ENCODE peak calls at places on chromosomes 4 and X, in ten cellular contexts. One of them, this sample, is unnamed.

GRCh38 chrX:103552236-103552635 is 32.9 kb upstream of the RAB40A start:
- DNase-seq in stomach: no peak
- DNase-seq in esophagus squamous epithelium: no peak
- DNase-seq in colonic mucosa: no peak
- DNase-seq in HL-60: no peak
- DNase-seq in right lobe of liver: no peak
- DNase-seq in HepG2: peak; percentile 40
- DNase-seq in A549: no peak
- DNase-seq in left lung: no peak
- DNase-seq in HCT116: no peak
- DNase-seq in this sample: no peak

GRCh38 chrX:31847773-31848172 is 775.9 kb upstream of the FTHL17 start:
- DNase-seq in esophagus squamous epithelium: no peak
- DNase-seq in A549: no peak
- DNase-seq in stomach: no peak
- DNase-seq in left lung: no peak
- DNase-seq in HL-60: no peak
- DNase-seq in HCT116: no peak
- DNase-seq in HepG2: no peak
- DNase-seq in right lobe of liver: no peak
- DNase-seq in colonic mucosa: no peak
- DNase-seq in this sample: no peak

GRCh38 chrX:19756577-19757131 is 130.7 kb downstream of the SH3KBP1 start:
- DNase-seq in HepG2: no peak
- DNase-seq in stomach: no peak
- DNase-seq in left lung: no peak
- DNase-seq in HCT116: no peak
- DNase-seq in HL-60: no peak
- DNase-seq in A549: no peak
- DNase-seq in right lobe of liver: no peak
- DNase-seq in esophagus squamous epithelium: no peak
- DNase-seq in colonic mucosa: no peak
- DNase-seq in this sample: no peak

GRCh38 chr4:185115827-185116232 is 27.2 kb upstream of the SLC25A4 start:
- DNase-seq in esophagus squamous epithelium: no peak
- DNase-seq in HCT116: no peak
- DNase-seq in left lung: no peak
- DNase-seq in A549: peak; percentile 11
- DNase-seq in colonic mucosa: peak; percentile 56
- DNase-seq in HL-60: no peak
- DNase-seq in right lobe of liver: peak; percentile 72
- DNase-seq in stomach: peak; percentile 82
- DNase-seq in HepG2: peak; percentile 79
- DNase-seq in this sample: no peak

GRCh38 chrX:129686422-129686948 is 31.7 kb upstream of the APLN start:
- DNase-seq in esophagus squamous epithelium: no peak
- DNase-seq in left lung: no peak
- DNase-seq in stomach: no peak
- DNase-seq in HL-60: no peak
- DNase-seq in HCT116: no peak
- DNase-seq in HepG2: no peak
- DNase-seq in colonic mucosa: no peak
- DNase-seq in right lobe of liver: no peak
- DNase-seq in A549: no peak
- DNase-seq in this sample: no peak

GRCh38 chrX:17737707-17738001 is 361 bp downstream of the SCML1 start:
- DNase-seq in left lung: no peak
- DNase-seq in HL-60: no peak
- DNase-seq in A549: no peak
- DNase-seq in stomach: no peak
- DNase-seq in HCT116: no peak
- DNase-seq in HepG2: no peak
- DNase-seq in esophagus squamous epithelium: no peak
- DNase-seq in right lobe of liver: no peak
- DNase-seq in colonic mucosa: no peak
- DNase-seq in this sample: no peak

GRCh38 chr4:122758033-122758432 is 25.5 kb downstream of the BBS12 start:
- DNase-seq in HL-60: no peak
- DNase-seq in left lung: no peak
- DNase-seq in A549: peak; percentile 48
- DNase-seq in HepG2: no peak
- DNase-seq in stomach: no peak
- DNase-seq in colonic mucosa: no peak
- DNase-seq in esophagus squamous epithelium: no peak
- DNase-seq in HCT116: peak; percentile 28
- DNase-seq in right lobe of liver: no peak
- DNase-seq in this sample: no peak

GRCh38 chrX:71166461-71166860 is 21.8 kb downstream of the NLGN3 start:
- DNase-seq in HepG2: no peak
- DNase-seq in A549: no peak
- DNase-seq in colonic mucosa: no peak
- DNase-seq in stomach: no peak
- DNase-seq in left lung: no peak
- DNase-seq in HL-60: no peak
- DNase-seq in esophagus squamous epithelium: no peak
- DNase-seq in right lobe of liver: no peak
- DNase-seq in HCT116: no peak
- DNase-seq in this sample: no peak

GRCh38 chrX:119423631-119424030 is 24.5 kb downstream of the SLC25A43 start:
- DNase-seq in stomach: no peak
- DNase-seq in HL-60: no peak
- DNase-seq in left lung: no peak
- DNase-seq in HepG2: no peak
- DNase-seq in right lobe of liver: no peak
- DNase-seq in A549: no peak
- DNase-seq in esophagus squamous epithelium: no peak
- DNase-seq in HCT116: peak; percentile 23
- DNase-seq in colonic mucosa: no peak
- DNase-seq in this sample: no peak

GRCh38 chrX:29788991-29789699 is 426.2 kb upstream of the MAGEB2 start:
- DNase-seq in HCT116: no peak
- DNase-seq in esophagus squamous epithelium: no peak
- DNase-seq in left lung: no peak
- DNase-seq in right lobe of liver: no peak
- DNase-seq in HL-60: no peak
- DNase-seq in HepG2: no peak
- DNase-seq in colonic mucosa: no peak
- DNase-seq in stomach: no peak
- DNase-seq in A549: no peak
- DNase-seq in this sample: no peak

GRCh38 chr4:184815046-184815877 is 10.5 kb downstream of the ACSL1 start:
- DNase-seq in esophagus squamous epithelium: peak; percentile 3
- DNase-seq in HL-60: no peak
- DNase-seq in left lung: peak; percentile 82
- DNase-seq in stomach: peak; percentile 92
- DNase-seq in HepG2: peak; percentile 74
- DNase-seq in colonic mucosa: peak; percentile 89
- DNase-seq in A549: no peak
- DNase-seq in right lobe of liver: peak; percentile 86
- DNase-seq in HCT116: peak; percentile 60
- DNase-seq in this sample: peak; percentile 78

GRCh38 chr4:158599150-158599549 is 72.5 kb downstream of the C4orf46 start:
- DNase-seq in colonic mucosa: no peak
- DNase-seq in HL-60: peak; percentile 41
- DNase-seq in HCT116: no peak
- DNase-seq in right lobe of liver: no peak
- DNase-seq in left lung: no peak
- DNase-seq in esophagus squamous epithelium: no peak
- DNase-seq in HepG2: no peak
- DNase-seq in A549: no peak
- DNase-seq in stomach: no peak
- DNase-seq in this sample: no peak

GRCh38 chr4:33577798-33578197 is 2666.5 kb downstream of the ARAP2 start:
- DNase-seq in stomach: no peak
- DNase-seq in A549: no peak
- DNase-seq in HL-60: no peak
- DNase-seq in HCT116: no peak
- DNase-seq in right lobe of liver: no peak
- DNase-seq in colonic mucosa: no peak
- DNase-seq in esophagus squamous epithelium: no peak
- DNase-seq in left lung: no peak
- DNase-seq in HepG2: peak; percentile 1
- DNase-seq in this sample: no peak

GRCh38 chr4:100062921-100063320 is 112.8 kb upstream of the H2AZ1 start:
- DNase-seq in right lobe of liver: no peak
- DNase-seq in esophagus squamous epithelium: no peak
- DNase-seq in HepG2: no peak
- DNase-seq in HL-60: no peak
- DNase-seq in left lung: no peak
- DNase-seq in A549: no peak
- DNase-seq in colonic mucosa: no peak
- DNase-seq in HCT116: no peak
- DNase-seq in stomach: no peak
- DNase-seq in this sample: no peak

GRCh38 chr4:100421356-100421978 is 96.4 kb downstream of the EMCN start:
- DNase-seq in esophagus squamous epithelium: no peak
- DNase-seq in right lobe of liver: no peak
- DNase-seq in A549: peak; percentile 26
- DNase-seq in HepG2: peak; percentile 7
- DNase-seq in stomach: no peak
- DNase-seq in HL-60: no peak
- DNase-seq in HCT116: peak; percentile 51
- DNase-seq in left lung: no peak
- DNase-seq in colonic mucosa: no peak
- DNase-seq in this sample: no peak

GRCh38 chrX:154444001-154444754 is at the start of gene FAM50A:
- DNase-seq in left lung: peak; percentile 94
- DNase-seq in colonic mucosa: peak; percentile 79
- DNase-seq in HL-60: no peak
- DNase-seq in esophagus squamous epithelium: no peak
- DNase-seq in HCT116: no peak
- DNase-seq in A549: peak; percentile 54
- DNase-seq in stomach: peak; percentile 82
- DNase-seq in right lobe of liver: peak; percentile 83
- DNase-seq in HepG2: no peak
- DNase-seq in this sample: peak; percentile 77

GRCh38 chr4:175871774-175872405 is 59.8 kb upstream of the GPM6A start:
- DNase-seq in HCT116: no peak
- DNase-seq in A549: no peak
- DNase-seq in stomach: no peak
- DNase-seq in right lobe of liver: no peak
- DNase-seq in esophagus squamous epithelium: no peak
- DNase-seq in colonic mucosa: no peak
- DNase-seq in HepG2: no peak
- DNase-seq in left lung: no peak
- DNase-seq in HL-60: no peak
- DNase-seq in this sample: no peak

GRCh38 chr4:36237366-36238353 is 6.7 kb downstream of the ARAP2 start:
- DNase-seq in HCT116: no peak
- DNase-seq in stomach: no peak
- DNase-seq in left lung: no peak
- DNase-seq in colonic mucosa: no peak
- DNase-seq in A549: no peak
- DNase-seq in HL-60: no peak
- DNase-seq in HepG2: no peak
- DNase-seq in right lobe of liver: no peak
- DNase-seq in esophagus squamous epithelium: no peak
- DNase-seq in this sample: no peak

GRCh38 chr4:73606465-73606974 is 13.7 kb downstream of the RASSF6 start:
- DNase-seq in HepG2: no peak
- DNase-seq in HL-60: no peak
- DNase-seq in colonic mucosa: peak; percentile 50
- DNase-seq in HCT116: no peak
- DNase-seq in left lung: no peak
- DNase-seq in A549: no peak
- DNase-seq in stomach: no peak
- DNase-seq in right lobe of liver: no peak
- DNase-seq in esophagus squamous epithelium: no peak
- DNase-seq in this sample: no peak
- H3K27ac ChIP-seq in HepG2: peak overlapping the region; percentile 37
- H3K27ac ChIP-seq in HL-60: no peak overlapping the region
- H3K27ac ChIP-seq in colonic mucosa: peak overlapping the region; percentile 81
- H3K27ac ChIP-seq in HCT116: no peak overlapping the region
- H3K27ac ChIP-seq in left lung: no peak overlapping the region
- H3K27ac ChIP-seq in A549: peak overlapping the region; percentile 93
- H3K27ac ChIP-seq in stomach: peak overlapping the region; percentile 81
- H3K27ac ChIP-seq in right lobe of liver: no peak overlapping the region
- H3K27ac ChIP-seq in esophagus squamous epithelium: no peak overlapping the region
- H3K27ac ChIP-seq in this sample: peak overlapping the region; percentile 79

GRCh38 chr4:177546745-177547144 is 104.5 kb upstream of the AGA start:
- DNase-seq in left lung: no peak
- DNase-seq in esophagus squamous epithelium: no peak
- DNase-seq in HL-60: no peak
- DNase-seq in colonic mucosa: no peak
- DNase-seq in A549: no peak
- DNase-seq in HepG2: no peak
- DNase-seq in HCT116: no peak
- DNase-seq in right lobe of liver: no peak
- DNase-seq in stomach: no peak
- DNase-seq in this sample: no peak

GRCh38 chr4:177547985-177548384 is 105.7 kb upstream of the AGA start:
- DNase-seq in esophagus squamous epithelium: no peak
- DNase-seq in A549: no peak
- DNase-seq in left lung: no peak
- DNase-seq in HCT116: no peak
- DNase-seq in HepG2: no peak
- DNase-seq in HL-60: no peak
- DNase-seq in stomach: no peak
- DNase-seq in colonic mucosa: no peak
- DNase-seq in right lobe of liver: no peak
- DNase-seq in this sample: no peak
- TF ChIP-seq CTCF in esophagus squamous epithelium: no peak
- TF ChIP-seq CTCF in A549: no peak
- TF ChIP-seq CTCF in left lung: no peak
- TF ChIP-seq CTCF in HCT116: no peak
- TF ChIP-seq CTCF in HepG2: no peak
- TF ChIP-seq CTCF in HL-60: no peak
- TF ChIP-seq CTCF in stomach: no peak
- TF ChIP-seq CTCF in colonic mucosa: no peak
- TF ChIP-seq CTCF in right lobe of liver: no peak
- TF ChIP-seq CTCF in this sample: no peak

DNA sequence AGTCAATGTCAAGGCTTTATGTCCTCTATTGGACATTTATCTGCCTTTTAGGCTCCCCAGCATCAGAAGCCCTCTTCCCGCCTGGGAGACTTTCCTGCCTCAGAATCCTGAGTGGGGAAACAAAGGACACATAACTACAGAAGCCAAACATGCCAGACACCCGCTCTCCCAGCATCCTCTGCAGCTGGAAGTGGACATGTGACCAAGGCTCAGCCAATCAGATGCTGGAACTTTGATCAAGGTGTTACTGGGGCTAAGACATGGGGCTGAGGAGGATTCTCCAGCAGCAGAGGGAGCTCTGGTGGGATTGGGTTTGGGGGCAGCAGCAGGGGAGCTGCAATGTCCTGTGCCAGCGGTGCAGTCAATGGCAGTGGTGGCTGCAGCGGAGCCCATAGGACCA is 19.5 kb downstream of the SLC2A9 start:
- DNase-seq in right lobe of liver: no peak
- DNase-seq in HCT116: no peak
- DNase-seq in stomach: no peak
- DNase-seq in A549: no peak
- DNase-seq in esophagus squamous epithelium: no peak
- DNase-seq in HepG2: no peak
- DNase-seq in colonic mucosa: no peak
- DNase-seq in HL-60: no peak
- DNase-seq in left lung: no peak
- DNase-seq in this sample: no peak
- H3K27ac ChIP-seq in right lobe of liver: peak overlapping the region; percentile 53
- H3K27ac ChIP-seq in HCT116: no peak overlapping the region
- H3K27ac ChIP-seq in stomach: no peak overlapping the region
- H3K27ac ChIP-seq in A549: no peak overlapping the region
- H3K27ac ChIP-seq in esophagus squamous epithelium: no peak overlapping the region
- H3K27ac ChIP-seq in HepG2: no peak overlapping the region
- H3K27ac ChIP-seq in colonic mucosa: no peak overlapping the region
- H3K27ac ChIP-seq in HL-60: no peak overlapping the region
- H3K27ac ChIP-seq in left lung: no peak overlapping the region
- H3K27ac ChIP-seq in this sample: no peak overlapping the region

GRCh38 chr4:15159477-15160019 is 157.3 kb downstream of the CPEB2 start:
- DNase-seq in left lung: no peak
- DNase-seq in HepG2: peak; percentile 29
- DNase-seq in right lobe of liver: no peak
- DNase-seq in stomach: no peak
- DNase-seq in HCT116: no peak
- DNase-seq in colonic mucosa: no peak
- DNase-seq in A549: no peak
- DNase-seq in HL-60: no peak
- DNase-seq in esophagus squamous epithelium: no peak
- DNase-seq in this sample: no peak
- TF ChIP-seq CTCF in left lung: no peak
- TF ChIP-seq CTCF in HepG2: no peak
- TF ChIP-seq CTCF in right lobe of liver: no peak
- TF ChIP-seq CTCF in stomach: no peak
- TF ChIP-seq CTCF in HCT116: no peak
- TF ChIP-seq CTCF in colonic mucosa: no peak
- TF ChIP-seq CTCF in A549: no peak
- TF ChIP-seq CTCF in HL-60: no peak
- TF ChIP-seq CTCF in esophagus squamous epithelium: no peak
- TF ChIP-seq CTCF in this sample: no peak